ENCODE peak calls at places on chromosomes 7 and 10, in six cellular contexts. P is CD8-positive, alpha-beta memory T cell; I is HCT116; W is CD4-positive, alpha-beta memory T cell; N is heart left ventricle; F is adrenal gland. E is an unnamed sample. For H3K36me3 and H3K4me1, the result is how much of the 10 kb centered on the place peaks cover.

GRCh38 chr10:118278649-118279048 is 63.5 kb downstream of the FAM204A start:
- DNase-seq in P (no peak), I (no peak), W (no peak), N (no peak), F (no peak), E (no peak)

GRCh38 chr10:86553213-86553612 is 31.6 kb upstream of the WAPL start:
- DNase-seq in P (no peak), I (no peak), W (no peak), N (no peak), F (no peak), E (no peak)

GRCh38 chr7:128783143-128783799 is 7.7 kb upstream of the OPN1SW start:
- DNase-seq in P (no peak), I (peak), W (no peak), N (peak), F (peak), E (peak)

GRCh38 chr7:43785425-43785824 is 26.9 kb downstream of the BLVRA start:
- DNase-seq in P (no peak), I (no peak), W (no peak), N (no peak), F (peak), E (no peak)

GRCh38 chr7:77450613-77451012 is 34.5 kb upstream of the GSAP start:
- DNase-seq in P (no peak), I (no peak), W (no peak), N (no peak), F (no peak), E (no peak)

GRCh38 chr7:102460467-102460866 is 4.2 kb downstream of the ALKBH4 start:
- DNase-seq in P (no peak), I (no peak), W (no peak), N (no peak), F (no peak), E (no peak)

GRCh38 chr10:73773152-73773879 is 8.5 kb upstream of the CHCHD1 start:
- DNase-seq in P (no peak), I (no peak), W (peak), N (peak), F (peak), E (no peak)

GRCh38 chr10:128007971-128008370 is 101.1 kb downstream of the PTPRE start:
- DNase-seq in P (no peak), I (no peak), W (no peak), N (no peak), F (no peak), E (no peak)

DNA sequence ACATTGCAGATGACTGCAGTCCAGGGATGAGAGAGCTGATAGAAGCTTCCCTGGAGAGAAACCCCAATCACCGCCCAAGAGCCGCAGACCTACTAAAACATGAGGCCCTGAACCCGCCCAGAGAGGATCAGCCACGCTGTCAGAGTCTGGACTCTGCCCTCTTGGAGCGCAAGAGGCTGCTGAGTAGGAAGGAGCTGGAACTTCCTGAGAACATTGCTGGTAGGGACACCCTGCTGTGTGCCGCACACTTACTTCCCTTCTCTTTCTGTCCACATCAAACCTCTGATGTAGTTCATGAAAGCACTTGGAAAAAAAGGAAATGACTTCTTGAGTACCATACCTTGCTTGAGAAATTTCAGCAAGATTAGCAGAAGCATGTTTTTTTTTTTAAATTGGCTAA is 25.3 kb downstream of the MAP3K8 start:
- DNase-seq in P (no peak), I (no peak), W (no peak), N (peak), F (peak), E (peak)
- H3K36me3 ChIP-seq in P (under half), I (under half), W (under half), N (half or more), F (half or more), E (half or more)

DNA sequence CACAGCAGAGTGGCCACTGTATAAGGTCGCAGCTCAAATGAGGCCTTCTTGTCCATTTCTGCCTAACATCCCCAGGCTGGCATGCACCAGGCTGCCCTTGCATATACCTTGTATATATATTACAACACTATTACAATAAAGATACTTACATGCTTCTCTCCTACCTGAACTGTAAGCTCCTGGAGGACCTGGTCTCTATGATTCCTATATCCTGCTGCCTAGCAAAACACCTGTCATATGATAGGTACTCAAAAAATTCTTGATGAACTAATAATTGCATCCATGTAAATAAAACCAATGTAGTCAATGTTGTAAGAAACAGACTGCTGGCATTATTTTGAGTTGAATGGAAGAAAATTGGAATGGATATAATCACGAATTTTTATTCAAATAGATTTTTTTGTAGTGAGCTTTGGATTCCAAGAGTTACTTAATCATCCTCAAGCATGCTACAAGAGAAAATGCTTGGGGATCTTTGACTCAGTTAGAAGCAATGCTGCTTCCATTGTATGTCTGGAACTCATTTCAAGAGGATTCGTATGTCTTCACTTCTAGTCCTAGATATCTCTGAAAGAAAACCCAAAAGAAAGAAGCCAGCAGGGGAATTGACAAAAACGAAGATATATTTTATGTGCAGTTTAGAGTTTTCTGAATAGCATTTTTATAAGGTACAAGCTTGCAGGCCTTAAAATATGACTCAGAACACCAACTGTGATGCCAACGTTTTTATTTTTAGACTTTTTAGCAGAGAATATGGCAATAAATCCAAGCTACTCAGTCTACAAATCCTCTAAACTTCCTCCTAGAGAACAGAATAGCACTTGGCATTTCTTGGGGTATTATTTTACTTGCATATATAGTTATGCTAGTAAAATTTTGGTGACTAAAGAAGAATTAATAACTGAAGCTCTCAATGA is 53.1 kb downstream of the OSBPL3 start:
- DNase-seq in P (no peak), I (no peak), W (no peak), N (no peak), F (no peak), E (no peak)
- H3K27ac ChIP-seq in P (no peak), I (no peak), W (no peak), N (no peak), F (no peak), E (peak)

GRCh38 chr7:33109758-33110238 is 594 bp upstream of the RP9 start:
- DNase-seq in P (no peak), I (no peak), W (peak), N (no peak), F (no peak), E (no peak)
- H3K4me1 ChIP-seq in P (under half), I (under half), W (under half), N (under half), F (under half), E (half or more)

GRCh38 chr10:17237163-17237562 is 9.1 kb downstream of the VIM start:
- DNase-seq in P (no peak), I (no peak), W (no peak), N (no peak), F (no peak), E (no peak)
- H3K36me3 ChIP-seq in P (half or more), I (under half), W (half or more), N (half or more), F (half or more), E (half or more)

GRCh38 chr7:50826371-50827172 is 43.9 kb upstream of the GRB10 start:
- DNase-seq in P (no peak), I (peak), W (no peak), N (no peak), F (peak), E (no peak)
- H3K27ac ChIP-seq in P (no peak), I (no peak), W (no peak), N (no peak), F (no peak), E (peak)

GRCh38 chr7:74031403-74032190 is 3.6 kb downstream of the ELN start:
- DNase-seq in P (no peak), I (no peak), W (no peak), N (no peak), F (no peak), E (no peak)

GRCh38 chr7:74032191-74032490 is 4.2 kb downstream of the ELN start:
- DNase-seq in P (no peak), I (no peak), W (no peak), N (peak), F (peak), E (peak)

GRCh38 chr7:74029991-74030415 is 2.0 kb downstream of the ELN start:
- DNase-seq in P (no peak), I (no peak), W (no peak), N (no peak), F (no peak), E (no peak)

GRCh38 chr7:74029094-74029785 is 1.3 kb downstream of the ELN start:
- DNase-seq in P (no peak), I (no peak), W (no peak), N (peak), F (no peak), E (peak)

GRCh38 chr7:74030861-74031260 is 2.9 kb downstream of the ELN start:
- DNase-seq in P (no peak), I (no peak), W (no peak), N (no peak), F (no peak), E (no peak)
- H3K4me1 ChIP-seq in P (under half), I (under half), W (under half), N (under half), F (under half), E (half or more)

E was measured in left ventricle myocardium inferior.